ENCODE peak calls at places on chromosomes 6 and 20, in eight cellular contexts. P is stomach; J is CD4-positive, alpha-beta T cell; Q is psoas muscle; F is RWPE1; Y is SJSA1; H is breast epithelium; B is heart right ventricle. K is an unnamed sample.

GRCh38 chr20:10673831-10674683 is at the start of gene JAG1:
- DNase-seq in P (peak; percentile 98), Q (peak; percentile 94), Y (peak; percentile 96), F (peak; percentile 99), J (no peak), H (peak; percentile 93), B (peak; percentile 96), K (peak; percentile 98)

GRCh38 chr20:11432407-11432806 is 485.3 kb upstream of the BTBD3 start:
- DNase-seq in Y (no peak), J (no peak), P (no peak), B (no peak), F (peak; percentile 72), H (no peak), Q (no peak), K (no peak)

GRCh38 chr6:131281471-131282270 is 146.4 kb downstream of the AKAP7 start:
- DNase-seq in Q (no peak), P (no peak), F (no peak), Y (no peak), H (no peak), J (peak; percentile 75), B (no peak), K (peak; percentile 39)

GRCh38 chr6:149334682-149335160 is 17.2 kb downstream of the TAB2 start:
- DNase-seq in B (no peak), J (no peak), P (peak; percentile 34), Q (peak; percentile 28), H (no peak), Y (peak; percentile 79), F (peak; percentile 64), K (no peak)

GRCh38 chr6:136782021-136782770 is 10.1 kb downstream of the MAP3K5 start:
- DNase-seq in P (no peak), B (no peak), J (no peak), Y (no peak), F (peak; percentile 62), H (no peak), Q (no peak), K (no peak)

GRCh38 chr6:73339340-73339739 is 14.7 kb downstream of the DPPA5 start:
- DNase-seq in Q (no peak), H (no peak), Y (no peak), J (no peak), F (peak; percentile 38), P (no peak), B (no peak), K (no peak)

GRCh38 chr20:17925300-17925939 is 43.2 kb downstream of the SNX5 start:
- DNase-seq in J (no peak), B (no peak), Y (no peak), H (no peak), F (no peak), P (no peak), Q (no peak), K (no peak)

GRCh38 chr20:3777726-3778629 is 3.3 kb downstream of the SPEF1 start:
- DNase-seq in Q (peak; percentile 63), F (peak; percentile 63), Y (no peak), J (no peak), P (peak; percentile 62), H (no peak), B (peak; percentile 74), K (peak; percentile 83)

GRCh38 chr6:169847773-169848380 is 96.5 kb downstream of the ERMARD start:
- DNase-seq in P (peak; percentile 14), H (peak; percentile 38), Y (no peak), J (no peak), B (no peak), Q (no peak), F (no peak), K (no peak)

GRCh38 chr6:132931937-132932336 is 117.6 kb downstream of the RPS12 start:
- DNase-seq in F (no peak), Y (no peak), Q (no peak), H (no peak), P (no peak), J (no peak), B (no peak), K (no peak)

GRCh38 chr6:128508588-128509296 is 11.7 kb downstream of the PTPRK start:
- DNase-seq in Q (no peak), Y (peak; percentile 84), P (no peak), B (no peak), H (no peak), F (peak; percentile 89), J (no peak), K (no peak)

GRCh38 chr20:20665200-20665599 is 47.2 kb downstream of the RALGAPA2 start:
- DNase-seq in Y (no peak), H (no peak), B (no peak), P (no peak), F (no peak), J (no peak), Q (no peak), K (no peak)

GRCh38 chr6:91083226-91083625 is 496.4 kb upstream of the MAP3K7 start:
- DNase-seq in P (no peak), F (no peak), Y (no peak), H (no peak), B (no peak), J (no peak), Q (no peak), K (no peak)

GRCh38 chr6:423062-423798 is 31.7 kb downstream of the IRF4 start:
- DNase-seq in H (no peak), B (no peak), Q (no peak), P (no peak), F (no peak), J (no peak), Y (peak; percentile 35), K (no peak)

GRCh38 chr6:42787018-42787611 is 5.3 kb downstream of the BICRAL start:
- DNase-seq in P (no peak), J (no peak), F (no peak), H (no peak), B (no peak), Q (no peak), Y (no peak), K (no peak)

GRCh38 chr6:14499804-14500203 is 382.2 kb downstream of the CD83 start:
- DNase-seq in J (no peak), B (no peak), Q (no peak), Y (peak; percentile 74), F (peak; percentile 64), H (no peak), P (no peak), K (no peak)

GRCh38 chr6:110404602-110405001 is 10.8 kb downstream of the DDO start:
- DNase-seq in H (no peak), J (no peak), B (no peak), Q (no peak), F (no peak), Y (no peak), P (no peak), K (no peak)

GRCh38 chr6:143549221-143549620 is 37.7 kb upstream of the FUCA2 start:
- DNase-seq in P (no peak), J (no peak), Y (no peak), Q (no peak), H (no peak), B (no peak), F (no peak), K (no peak)

GRCh38 chr20:50588034-50588736 is 78.0 kb downstream of the PTPN1 start:
- DNase-seq in Y (peak; percentile 82), B (peak; percentile 80), Q (peak; percentile 75), P (peak; percentile 78), J (peak; percentile 67), H (peak; percentile 76), F (peak; percentile 92), K (peak; percentile 94)

GRCh38 chr20:39016076-39016475 is 53.9 kb downstream of the DHX35 start:
- DNase-seq in P (no peak), H (no peak), B (no peak), Q (no peak), J (no peak), Y (no peak), F (no peak), K (no peak)

GRCh38 chr20:23125625-23126191 is 39.6 kb upstream of the CD93 start:
- DNase-seq in Q (peak; percentile 60), J (no peak), Y (no peak), P (no peak), H (no peak), F (no peak), B (no peak), K (peak; percentile 82)

GRCh38 chr6:79810878-79811277 is 136.5 kb downstream of the ELOVL4 start:
- DNase-seq in Q (no peak), F (no peak), H (no peak), J (no peak), P (no peak), Y (no peak), B (no peak), K (no peak)

GRCh38 chr6:112296122-112296521 is 41.8 kb upstream of the LAMA4 start:
- DNase-seq in B (no peak), Y (peak; percentile 42), P (no peak), F (peak; percentile 11), J (no peak), H (no peak), Q (no peak), K (no peak)

GRCh38 chr6:8193541-8193940 is 91.2 kb upstream of the EEF1E1 start:
- DNase-seq in Q (no peak), P (no peak), B (no peak), J (no peak), F (no peak), H (no peak), Y (no peak), K (no peak)

GRCh38 chr6:143098054-143098673 is 37.5 kb downstream of the AIG1 start:
- DNase-seq in P (no peak), F (no peak), H (no peak), Y (no peak), Q (no peak), J (no peak), B (no peak), K (no peak)

GRCh38 chr6:158703840-158704822 is 54.3 kb downstream of the SYTL3 start:
- DNase-seq in Q (peak; percentile 86), J (peak; percentile 73), P (peak; percentile 83), Y (peak; percentile 77), H (peak; percentile 75), B (peak; percentile 89), F (peak; percentile 82), K (peak; percentile 86)
- H3K27ac ChIP-seq in Q (no peak overlapping the region), J (no peak overlapping the region), P (peak overlapping the region; percentile 74), Y (no peak overlapping the region), H (no peak overlapping the region), B (peak overlapping the region; percentile 66), F (peak overlapping the region; percentile 49), K (no peak overlapping the region)

GRCh38 chr20:59146801-59147118 is 16.9 kb upstream of the ZNF831 start:
- DNase-seq in P (no peak), Q (no peak), J (no peak), F (no peak), B (no peak), Y (no peak), H (no peak), K (no peak)
- H3K27ac ChIP-seq in P (peak overlapping the region; percentile 15), Q (no peak overlapping the region), J (peak overlapping the region; percentile 70), F (no peak overlapping the region), B (peak overlapping the region; percentile 78), Y (no peak overlapping the region), H (peak overlapping the region; percentile 66), K (peak overlapping the region; percentile 20)

DNA sequence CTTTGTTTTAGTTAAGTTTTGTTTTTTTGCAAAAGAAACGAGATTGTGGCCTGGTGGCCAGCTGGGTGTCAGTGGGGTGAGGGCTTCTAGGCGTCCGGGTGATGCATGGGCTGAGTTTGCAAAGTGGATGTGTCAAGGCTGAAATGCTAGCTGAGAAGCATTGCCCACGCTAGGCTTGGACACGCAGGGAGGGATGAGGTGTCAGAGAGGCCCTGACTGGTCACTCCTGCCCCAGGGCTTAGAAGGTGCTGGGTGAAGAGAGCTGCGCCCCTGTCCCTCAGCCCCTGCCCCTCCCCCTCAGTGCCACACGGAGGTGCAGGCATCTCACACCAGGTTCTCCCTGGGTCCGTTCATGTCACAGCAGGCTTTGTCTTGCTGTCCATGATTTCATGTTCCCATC is 8.1 kb downstream of the OSBPL2 start:
- DNase-seq in Y (no peak), H (no peak), P (no peak), Q (no peak), F (no peak), J (no peak), B (no peak), K (peak; percentile 36)
- H3K27ac ChIP-seq in Y (no peak overlapping the region), H (peak overlapping the region; percentile 72), P (no peak overlapping the region), Q (peak overlapping the region; percentile 89), F (peak overlapping the region; percentile 4), J (no peak overlapping the region), B (peak overlapping the region; percentile 58), K (no peak overlapping the region)

GRCh38 chr20:45461225-45461624 is 8.3 kb upstream of the WFDC2 start:
- DNase-seq in B (no peak), H (no peak), Y (no peak), J (no peak), Q (no peak), F (no peak), P (no peak), K (no peak)
- H3K27ac ChIP-seq in B (no peak overlapping the region), H (no peak overlapping the region), Y (no peak overlapping the region), J (no peak overlapping the region), Q (no peak overlapping the region), F (no peak overlapping the region), P (no peak overlapping the region), K (no peak overlapping the region)